ENCODE peak calls at places on chromosomes 1 and 21, in five cellular contexts. One of them, this sample, is unnamed. For H3K4me1, the result is how much of the 10 kb centered on the place peaks cover.

GRCh38 chr1:176938375-176938774 is 226.1 kb downstream of the ASTN1 start:
- DNase-seq in fibroblast of lung: no peak
- DNase-seq in esophagus squamous epithelium: no peak
- DNase-seq in CD8-positive, alpha-beta T cell: no peak
- DNase-seq in suprapubic skin: no peak
- DNase-seq in this sample: no peak

GRCh38 chr1:87787551-87787950 is 458.9 kb downstream of the LMO4 start:
- DNase-seq in suprapubic skin: no peak
- DNase-seq in fibroblast of lung: peak
- DNase-seq in esophagus squamous epithelium: no peak
- DNase-seq in CD8-positive, alpha-beta T cell: no peak
- DNase-seq in this sample: no peak

GRCh38 chr1:157213836-157214235 is 75.6 kb upstream of the ETV3 start:
- DNase-seq in esophagus squamous epithelium: no peak
- DNase-seq in fibroblast of lung: no peak
- DNase-seq in suprapubic skin: no peak
- DNase-seq in CD8-positive, alpha-beta T cell: no peak
- DNase-seq in this sample: no peak

GRCh38 chr1:17579951-17580939 is 40.7 kb downstream of the ARHGEF10L start:
- DNase-seq in fibroblast of lung: no peak
- DNase-seq in esophagus squamous epithelium: no peak
- DNase-seq in suprapubic skin: no peak
- DNase-seq in CD8-positive, alpha-beta T cell: no peak
- DNase-seq in this sample: peak

GRCh38 chr1:150010388-150011115 is at the start of gene OTUD7B:
- DNase-seq in CD8-positive, alpha-beta T cell: peak
- DNase-seq in suprapubic skin: peak
- DNase-seq in esophagus squamous epithelium: peak
- DNase-seq in fibroblast of lung: peak
- DNase-seq in this sample: peak

GRCh38 chr1:21289127-21289526 is 1.1 kb downstream of the ECE1 start:
- DNase-seq in suprapubic skin: no peak
- DNase-seq in fibroblast of lung: no peak
- DNase-seq in esophagus squamous epithelium: no peak
- DNase-seq in CD8-positive, alpha-beta T cell: no peak
- DNase-seq in this sample: no peak

GRCh38 chr1:17001760-17002523 is 9.8 kb downstream of the ATP13A2 start:
- DNase-seq in esophagus squamous epithelium: no peak
- DNase-seq in suprapubic skin: no peak
- DNase-seq in CD8-positive, alpha-beta T cell: no peak
- DNase-seq in fibroblast of lung: no peak
- DNase-seq in this sample: no peak

GRCh38 chr1:99139876-99140275 is 124.4 kb upstream of the PLPPR4 start:
- DNase-seq in CD8-positive, alpha-beta T cell: no peak
- DNase-seq in suprapubic skin: no peak
- DNase-seq in esophagus squamous epithelium: no peak
- DNase-seq in fibroblast of lung: no peak
- DNase-seq in this sample: no peak

GRCh38 chr1:207822124-207822601 is 70.3 kb downstream of the CD46 start:
- DNase-seq in CD8-positive, alpha-beta T cell: no peak
- DNase-seq in fibroblast of lung: no peak
- DNase-seq in esophagus squamous epithelium: no peak
- DNase-seq in suprapubic skin: peak
- DNase-seq in this sample: peak

GRCh38 chr21:37195078-37195477 is 72.1 kb downstream of the VPS26C start:
- DNase-seq in suprapubic skin: no peak
- DNase-seq in CD8-positive, alpha-beta T cell: no peak
- DNase-seq in fibroblast of lung: no peak
- DNase-seq in esophagus squamous epithelium: no peak
- DNase-seq in this sample: no peak

GRCh38 chr1:179047637-179048002 is 21.9 kb downstream of the FAM20B start:
- DNase-seq in esophagus squamous epithelium: no peak
- DNase-seq in suprapubic skin: no peak
- DNase-seq in fibroblast of lung: peak
- DNase-seq in CD8-positive, alpha-beta T cell: no peak
- DNase-seq in this sample: no peak

GRCh38 chr1:5374176-5374575 is 618.0 kb downstream of the NPHP4 start:
- DNase-seq in fibroblast of lung: no peak
- DNase-seq in suprapubic skin: no peak
- DNase-seq in esophagus squamous epithelium: no peak
- DNase-seq in CD8-positive, alpha-beta T cell: no peak
- DNase-seq in this sample: no peak

GRCh38 chr1:89081005-89081404 is 16.0 kb upstream of the GBP1 start:
- DNase-seq in esophagus squamous epithelium: no peak
- DNase-seq in suprapubic skin: no peak
- DNase-seq in fibroblast of lung: no peak
- DNase-seq in CD8-positive, alpha-beta T cell: no peak
- DNase-seq in this sample: no peak

GRCh38 chr1:114097109-114097508 is 56.6 kb downstream of the SYT6 start:
- DNase-seq in CD8-positive, alpha-beta T cell: no peak
- DNase-seq in fibroblast of lung: no peak
- DNase-seq in suprapubic skin: no peak
- DNase-seq in esophagus squamous epithelium: no peak
- DNase-seq in this sample: no peak

GRCh38 chr1:164589408-164589807 is 30.4 kb downstream of the PBX1 start:
- DNase-seq in CD8-positive, alpha-beta T cell: no peak
- DNase-seq in fibroblast of lung: no peak
- DNase-seq in esophagus squamous epithelium: no peak
- DNase-seq in suprapubic skin: no peak
- DNase-seq in this sample: no peak

GRCh38 chr1:110635434-110635833 is 29.3 kb upstream of the KCNA2 start:
- DNase-seq in suprapubic skin: no peak
- DNase-seq in esophagus squamous epithelium: no peak
- DNase-seq in CD8-positive, alpha-beta T cell: no peak
- DNase-seq in fibroblast of lung: no peak
- DNase-seq in this sample: no peak

GRCh38 chr1:115090547-115090946 is 1.2 kb upstream of the TSPAN2 start:
- DNase-seq in CD8-positive, alpha-beta T cell: no peak
- DNase-seq in esophagus squamous epithelium: no peak
- DNase-seq in suprapubic skin: no peak
- DNase-seq in fibroblast of lung: peak
- DNase-seq in this sample: no peak

GRCh38 chr1:54681396-54681795 is 34.3 kb upstream of the TTC4 start:
- DNase-seq in suprapubic skin: no peak
- DNase-seq in esophagus squamous epithelium: no peak
- DNase-seq in fibroblast of lung: peak
- DNase-seq in CD8-positive, alpha-beta T cell: no peak
- DNase-seq in this sample: no peak

GRCh38 chr1:228104526-228105251 is 1.6 kb upstream of the C1orf35 start:
- DNase-seq in suprapubic skin: no peak
- DNase-seq in esophagus squamous epithelium: no peak
- DNase-seq in CD8-positive, alpha-beta T cell: no peak
- DNase-seq in fibroblast of lung: peak
- DNase-seq in this sample: no peak

GRCh38 chr1:185499986-185500626 is 183.1 kb upstream of the IVNS1ABP start:
- DNase-seq in esophagus squamous epithelium: no peak
- DNase-seq in suprapubic skin: no peak
- DNase-seq in CD8-positive, alpha-beta T cell: no peak
- DNase-seq in fibroblast of lung: peak
- DNase-seq in this sample: no peak

GRCh38 chr1:30678209-30678608 is 45.2 kb downstream of the MATN1 start:
- DNase-seq in suprapubic skin: no peak
- DNase-seq in CD8-positive, alpha-beta T cell: no peak
- DNase-seq in esophagus squamous epithelium: no peak
- DNase-seq in fibroblast of lung: no peak
- DNase-seq in this sample: peak

GRCh38 chr1:156900019-156900718 is 6.7 kb downstream of the PEAR1 start:
- DNase-seq in fibroblast of lung: peak
- DNase-seq in CD8-positive, alpha-beta T cell: no peak
- DNase-seq in esophagus squamous epithelium: no peak
- DNase-seq in suprapubic skin: no peak
- DNase-seq in this sample: no peak

GRCh38 chr21:42433946-42434551 is 30.3 kb downstream of the UBASH3A start:
- DNase-seq in fibroblast of lung: no peak
- DNase-seq in suprapubic skin: peak
- DNase-seq in CD8-positive, alpha-beta T cell: no peak
- DNase-seq in esophagus squamous epithelium: no peak
- DNase-seq in this sample: no peak

GRCh38 chr1:221543529-221544120 is 198.3 kb downstream of the DUSP10 start:
- DNase-seq in fibroblast of lung: peak
- DNase-seq in esophagus squamous epithelium: no peak
- DNase-seq in CD8-positive, alpha-beta T cell: no peak
- DNase-seq in suprapubic skin: no peak
- DNase-seq in this sample: no peak

GRCh38 chr1:44810101-44810761 is 1.9 kb downstream of the BTBD19 start:
- DNase-seq in suprapubic skin: no peak
- DNase-seq in esophagus squamous epithelium: no peak
- DNase-seq in CD8-positive, alpha-beta T cell: peak
- DNase-seq in fibroblast of lung: peak
- DNase-seq in this sample: peak

GRCh38 chr1:115430717-115431116 is 92.7 kb upstream of the NGF start:
- DNase-seq in esophagus squamous epithelium: no peak
- DNase-seq in fibroblast of lung: peak
- DNase-seq in CD8-positive, alpha-beta T cell: no peak
- DNase-seq in suprapubic skin: no peak
- DNase-seq in this sample: no peak

GRCh38 chr1:10727703-10728348 is 68.6 kb downstream of the CASZ1 start:
- DNase-seq in suprapubic skin: no peak
- DNase-seq in esophagus squamous epithelium: no peak
- DNase-seq in fibroblast of lung: no peak
- DNase-seq in CD8-positive, alpha-beta T cell: no peak
- DNase-seq in this sample: no peak
- H3K4me1 ChIP-seq in suprapubic skin: half or more
- H3K4me1 ChIP-seq in esophagus squamous epithelium: half or more
- H3K4me1 ChIP-seq in fibroblast of lung: under half
- H3K4me1 ChIP-seq in CD8-positive, alpha-beta T cell: under half
- H3K4me1 ChIP-seq in this sample: under half

GRCh38 chr1:25990702-25991395 is 7.0 kb downstream of the PAFAH2 start:
- DNase-seq in CD8-positive, alpha-beta T cell: peak
- DNase-seq in fibroblast of lung: no peak
- DNase-seq in esophagus squamous epithelium: no peak
- DNase-seq in suprapubic skin: no peak
- DNase-seq in this sample: no peak
- H3K4me3 ChIP-seq in CD8-positive, alpha-beta T cell: peak
- H3K4me3 ChIP-seq in fibroblast of lung: no peak
- H3K4me3 ChIP-seq in esophagus squamous epithelium: peak
- H3K4me3 ChIP-seq in suprapubic skin: peak
- H3K4me3 ChIP-seq in this sample: peak

DNA sequence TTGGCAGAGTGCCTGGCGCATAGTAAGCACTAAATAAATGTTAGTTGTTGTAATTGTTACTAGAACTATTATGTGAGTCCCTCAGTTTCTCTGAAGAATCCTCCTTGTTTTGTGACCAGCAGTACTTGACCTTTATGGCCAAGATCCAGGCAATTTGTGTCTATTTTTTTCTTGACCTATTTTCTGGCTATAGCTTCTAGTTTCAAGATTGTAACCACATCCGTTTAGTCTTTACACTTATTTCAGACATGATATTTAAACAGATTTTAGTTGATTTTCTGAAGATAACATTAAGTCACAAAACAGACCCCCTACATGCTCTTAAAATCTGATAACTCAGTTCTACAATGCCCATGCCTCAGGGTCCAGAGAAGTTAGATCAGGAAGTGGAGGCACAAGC is 50.3 kb downstream of the CDC7 start:
- DNase-seq in fibroblast of lung: no peak
- DNase-seq in esophagus squamous epithelium: no peak
- DNase-seq in CD8-positive, alpha-beta T cell: no peak
- DNase-seq in suprapubic skin: no peak
- DNase-seq in this sample: no peak
- H3K4me1 ChIP-seq in fibroblast of lung: under half
- H3K4me1 ChIP-seq in esophagus squamous epithelium: under half
- H3K4me1 ChIP-seq in CD8-positive, alpha-beta T cell: half or more
- H3K4me1 ChIP-seq in suprapubic skin: under half
- H3K4me1 ChIP-seq in this sample: under half

GRCh38 chr1:209822706-209823105 is 5.1 kb upstream of the UTP25 start:
- DNase-seq in esophagus squamous epithelium: no peak
- DNase-seq in CD8-positive, alpha-beta T cell: no peak
- DNase-seq in suprapubic skin: no peak
- DNase-seq in fibroblast of lung: no peak
- DNase-seq in this sample: no peak

GRCh38 chr1:209823143-209824041 is 4.4 kb upstream of the UTP25 start:
- DNase-seq in fibroblast of lung: peak
- DNase-seq in CD8-positive, alpha-beta T cell: peak
- DNase-seq in esophagus squamous epithelium: no peak
- DNase-seq in suprapubic skin: no peak
- DNase-seq in this sample: no peak

GRCh38 chr1:209817691-209818090 is 10.1 kb upstream of the UTP25 start:
- DNase-seq in CD8-positive, alpha-beta T cell: no peak
- DNase-seq in suprapubic skin: no peak
- DNase-seq in esophagus squamous epithelium: no peak
- DNase-seq in fibroblast of lung: no peak
- DNase-seq in this sample: no peak

GRCh38 chr1:209819059-209819458 is 8.7 kb upstream of the UTP25 start:
- DNase-seq in suprapubic skin: no peak
- DNase-seq in CD8-positive, alpha-beta T cell: no peak
- DNase-seq in esophagus squamous epithelium: no peak
- DNase-seq in fibroblast of lung: no peak
- DNase-seq in this sample: no peak

GRCh38 chr1:209820986-209821385 is 6.8 kb upstream of the UTP25 start:
- DNase-seq in fibroblast of lung: no peak
- DNase-seq in esophagus squamous epithelium: no peak
- DNase-seq in suprapubic skin: no peak
- DNase-seq in CD8-positive, alpha-beta T cell: no peak
- DNase-seq in this sample: no peak
- H3K4me3 ChIP-seq in fibroblast of lung: no peak
- H3K4me3 ChIP-seq in esophagus squamous epithelium: no peak
- H3K4me3 ChIP-seq in suprapubic skin: no peak
- H3K4me3 ChIP-seq in CD8-positive, alpha-beta T cell: no peak
- H3K4me3 ChIP-seq in this sample: no peak

GRCh38 chr1:68433386-68433785 is 16.4 kb downstream of the RPE65 start:
- DNase-seq in fibroblast of lung: peak
- DNase-seq in suprapubic skin: no peak
- DNase-seq in CD8-positive, alpha-beta T cell: no peak
- DNase-seq in esophagus squamous epithelium: no peak
- DNase-seq in this sample: no peak
- H3K4me1 ChIP-seq in fibroblast of lung: under half
- H3K4me1 ChIP-seq in suprapubic skin: under half
- H3K4me1 ChIP-seq in CD8-positive, alpha-beta T cell: under half
- H3K4me1 ChIP-seq in esophagus squamous epithelium: under half
- H3K4me1 ChIP-seq in this sample: under half

DNA sequence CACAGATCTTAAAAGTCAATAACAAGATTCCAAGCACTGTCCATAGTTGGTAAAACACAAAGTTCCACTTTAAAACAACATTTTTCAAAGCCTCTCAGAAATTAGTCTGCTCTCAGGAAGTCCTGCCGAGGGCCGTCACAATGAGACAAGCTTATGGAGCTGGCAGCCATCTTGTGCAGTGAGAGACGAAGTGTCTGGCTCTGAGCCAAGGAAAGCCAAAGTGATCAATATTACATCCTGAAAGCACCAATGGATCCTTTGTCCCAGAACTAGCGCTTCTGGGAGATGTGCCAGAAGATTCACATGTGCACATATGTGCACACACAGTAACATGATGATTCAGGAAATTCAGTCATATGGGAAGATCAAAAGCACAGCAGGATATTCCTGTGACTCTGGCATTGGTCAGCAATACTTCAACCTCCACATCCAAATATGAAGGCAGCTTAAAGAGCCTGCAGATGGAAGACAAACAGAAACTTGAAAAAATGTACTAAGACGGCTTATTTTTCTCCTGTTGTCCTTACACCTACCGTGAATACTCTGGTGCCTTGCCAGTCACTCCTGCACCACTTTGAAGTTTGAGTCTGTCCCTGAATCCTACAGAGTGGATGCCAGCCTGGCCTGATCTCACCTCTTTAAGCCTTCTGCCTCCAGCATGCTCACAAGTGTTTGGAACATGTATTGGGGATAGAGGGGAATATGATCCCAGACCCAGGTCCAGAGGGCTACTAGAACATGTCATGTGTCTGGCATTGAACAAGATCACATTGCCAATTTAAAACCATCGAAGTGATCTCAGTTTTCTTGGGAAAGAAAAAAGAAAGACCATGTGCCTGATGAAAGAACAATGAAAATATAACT is 44.5 kb upstream of the PRRX1 start:
- DNase-seq in fibroblast of lung: peak
- DNase-seq in suprapubic skin: no peak
- DNase-seq in esophagus squamous epithelium: no peak
- DNase-seq in CD8-positive, alpha-beta T cell: no peak
- DNase-seq in this sample: no peak
- H3K4me3 ChIP-seq in fibroblast of lung: no peak
- H3K4me3 ChIP-seq in suprapubic skin: no peak
- H3K4me3 ChIP-seq in esophagus squamous epithelium: no peak
- H3K4me3 ChIP-seq in CD8-positive, alpha-beta T cell: no peak
- H3K4me3 ChIP-seq in this sample: no peak